ENCODE peak calls at places on chromosomes 2 and 18, in seven cellular contexts. One of them, this sample, is unnamed.

GRCh38 chr2:30106543-30106942 is 40.3 kb upstream of the YPEL5 start:
- ATAC-seq in IMR-90: no peak
- ATAC-seq in heart left ventricle: peak
- ATAC-seq in A549: no peak
- ATAC-seq in K562: no peak
- ATAC-seq in HepG2: no peak
- ATAC-seq in upper lobe of left lung: no peak
- ATAC-seq in this sample: no peak

GRCh38 chr2:164826293-164827243 is 15.1 kb downstream of the COBLL1 start:
- ATAC-seq in A549: peak
- ATAC-seq in HepG2: peak
- ATAC-seq in heart left ventricle: peak
- ATAC-seq in K562: no peak
- ATAC-seq in IMR-90: no peak
- ATAC-seq in upper lobe of left lung: peak
- ATAC-seq in this sample: peak

GRCh38 chr2:190947711-190948251 is 66.2 kb downstream of the STAT1 start:
- ATAC-seq in HepG2: peak
- ATAC-seq in K562: peak
- ATAC-seq in heart left ventricle: peak
- ATAC-seq in A549: peak
- ATAC-seq in upper lobe of left lung: peak
- ATAC-seq in IMR-90: peak
- ATAC-seq in this sample: peak

GRCh38 chr18:47574966-47575365 is 323.5 kb upstream of the SKOR2 start:
- ATAC-seq in upper lobe of left lung: no peak
- ATAC-seq in K562: no peak
- ATAC-seq in HepG2: peak
- ATAC-seq in A549: no peak
- ATAC-seq in heart left ventricle: no peak
- ATAC-seq in IMR-90: no peak
- ATAC-seq in this sample: no peak

GRCh38 chr18:25896178-25896780 is 194.1 kb downstream of the SS18 start:
- ATAC-seq in upper lobe of left lung: no peak
- ATAC-seq in heart left ventricle: no peak
- ATAC-seq in HepG2: peak
- ATAC-seq in A549: peak
- ATAC-seq in IMR-90: peak
- ATAC-seq in K562: peak
- ATAC-seq in this sample: no peak

GRCh38 chr2:191109888-191110287 is 40.9 kb downstream of the STAT4 start:
- ATAC-seq in upper lobe of left lung: no peak
- ATAC-seq in IMR-90: no peak
- ATAC-seq in K562: no peak
- ATAC-seq in heart left ventricle: no peak
- ATAC-seq in HepG2: no peak
- ATAC-seq in A549: no peak
- ATAC-seq in this sample: no peak

GRCh38 chr18:9092665-9093064 is 9.8 kb upstream of the NDUFV2 start:
- ATAC-seq in IMR-90: no peak
- ATAC-seq in HepG2: peak
- ATAC-seq in A549: peak
- ATAC-seq in heart left ventricle: no peak
- ATAC-seq in upper lobe of left lung: no peak
- ATAC-seq in K562: no peak
- ATAC-seq in this sample: no peak

GRCh38 chr18:13641551-13642439 is 84.6 kb downstream of the FAM210A start:
- ATAC-seq in HepG2: no peak
- ATAC-seq in K562: peak
- ATAC-seq in upper lobe of left lung: peak
- ATAC-seq in heart left ventricle: peak
- ATAC-seq in A549: no peak
- ATAC-seq in IMR-90: peak
- ATAC-seq in this sample: peak

GRCh38 chr18:29749699-29750098 is 1292.8 kb downstream of the DSC3 start:
- ATAC-seq in K562: no peak
- ATAC-seq in HepG2: no peak
- ATAC-seq in heart left ventricle: no peak
- ATAC-seq in IMR-90: peak
- ATAC-seq in A549: no peak
- ATAC-seq in upper lobe of left lung: no peak
- ATAC-seq in this sample: no peak

GRCh38 chr18:12766986-12767433 is 64.2 kb downstream of the PSMG2 start:
- ATAC-seq in heart left ventricle: no peak
- ATAC-seq in upper lobe of left lung: no peak
- ATAC-seq in HepG2: peak
- ATAC-seq in IMR-90: no peak
- ATAC-seq in K562: peak
- ATAC-seq in A549: peak
- ATAC-seq in this sample: no peak

GRCh38 chr2:150293771-150294170 is 193.7 kb downstream of the RND3 start:
- ATAC-seq in A549: no peak
- ATAC-seq in K562: no peak
- ATAC-seq in heart left ventricle: no peak
- ATAC-seq in HepG2: no peak
- ATAC-seq in IMR-90: no peak
- ATAC-seq in upper lobe of left lung: no peak
- ATAC-seq in this sample: no peak

GRCh38 chr2:126761981-126762878 is 106.3 kb downstream of the GYPC start:
- ATAC-seq in K562: no peak
- ATAC-seq in A549: no peak
- ATAC-seq in heart left ventricle: no peak
- ATAC-seq in IMR-90: no peak
- ATAC-seq in HepG2: no peak
- ATAC-seq in upper lobe of left lung: no peak
- ATAC-seq in this sample: no peak

GRCh38 chr2:144607899-144608477 is 88.1 kb upstream of the ZEB2 start:
- ATAC-seq in HepG2: no peak
- ATAC-seq in upper lobe of left lung: no peak
- ATAC-seq in K562: peak
- ATAC-seq in IMR-90: peak
- ATAC-seq in heart left ventricle: peak
- ATAC-seq in A549: no peak
- ATAC-seq in this sample: peak

GRCh38 chr2:88054300-88055048 is 1.1 kb downstream of the KRCC1 start:
- ATAC-seq in heart left ventricle: no peak
- ATAC-seq in A549: peak
- ATAC-seq in HepG2: no peak
- ATAC-seq in K562: peak
- ATAC-seq in upper lobe of left lung: no peak
- ATAC-seq in IMR-90: no peak
- ATAC-seq in this sample: no peak

GRCh38 chr2:7594211-7594610 is 677.0 kb downstream of the RNF144A start:
- ATAC-seq in HepG2: peak
- ATAC-seq in IMR-90: no peak
- ATAC-seq in K562: no peak
- ATAC-seq in A549: no peak
- ATAC-seq in upper lobe of left lung: no peak
- ATAC-seq in heart left ventricle: no peak
- ATAC-seq in this sample: no peak

GRCh38 chr2:96138146-96139145 is at the start of gene ASTL:
- ATAC-seq in IMR-90: peak
- ATAC-seq in upper lobe of left lung: peak
- ATAC-seq in heart left ventricle: peak
- ATAC-seq in HepG2: peak
- ATAC-seq in K562: peak
- ATAC-seq in A549: peak
- ATAC-seq in this sample: no peak

GRCh38 chr18:42011053-42011452 is 56.0 kb downstream of the PIK3C3 start:
- ATAC-seq in A549: no peak
- ATAC-seq in IMR-90: no peak
- ATAC-seq in K562: no peak
- ATAC-seq in HepG2: no peak
- ATAC-seq in upper lobe of left lung: no peak
- ATAC-seq in heart left ventricle: no peak
- ATAC-seq in this sample: no peak

GRCh38 chr2:240892361-240892760 is 3.6 kb downstream of the MAB21L4 start:
- ATAC-seq in upper lobe of left lung: no peak
- ATAC-seq in heart left ventricle: no peak
- ATAC-seq in A549: no peak
- ATAC-seq in K562: no peak
- ATAC-seq in IMR-90: no peak
- ATAC-seq in HepG2: no peak
- ATAC-seq in this sample: no peak

GRCh38 chr2:176742271-176742670 is 470.3 kb upstream of the HNRNPA3 start:
- ATAC-seq in heart left ventricle: no peak
- ATAC-seq in K562: no peak
- ATAC-seq in IMR-90: no peak
- ATAC-seq in HepG2: no peak
- ATAC-seq in upper lobe of left lung: no peak
- ATAC-seq in A549: no peak
- ATAC-seq in this sample: no peak

GRCh38 chr2:46320141-46320567 is 22.9 kb downstream of the EPAS1 start:
- ATAC-seq in HepG2: no peak
- ATAC-seq in upper lobe of left lung: no peak
- ATAC-seq in heart left ventricle: no peak
- ATAC-seq in IMR-90: no peak
- ATAC-seq in A549: no peak
- ATAC-seq in K562: no peak
- ATAC-seq in this sample: no peak
- TF ChIP-seq POLR2A in HepG2: no peak
- TF ChIP-seq POLR2A in upper lobe of left lung: no peak
- TF ChIP-seq POLR2A in heart left ventricle: no peak
- TF ChIP-seq POLR2A in IMR-90: no peak
- TF ChIP-seq POLR2A in A549: no peak
- TF ChIP-seq POLR2A in K562: no peak
- TF ChIP-seq POLR2A in this sample: no peak

GRCh38 chr2:2898744-2899143 is 478.9 kb downstream of the EIPR1 start:
- ATAC-seq in heart left ventricle: no peak
- ATAC-seq in K562: no peak
- ATAC-seq in IMR-90: no peak
- ATAC-seq in HepG2: no peak
- ATAC-seq in upper lobe of left lung: no peak
- ATAC-seq in A549: no peak
- ATAC-seq in this sample: no peak
- H3K4me3 ChIP-seq in heart left ventricle: no peak
- H3K4me3 ChIP-seq in K562: no peak
- H3K4me3 ChIP-seq in IMR-90: no peak
- H3K4me3 ChIP-seq in HepG2: no peak
- H3K4me3 ChIP-seq in upper lobe of left lung: no peak
- H3K4me3 ChIP-seq in A549: no peak
- H3K4me3 ChIP-seq in this sample: no peak

DNA sequence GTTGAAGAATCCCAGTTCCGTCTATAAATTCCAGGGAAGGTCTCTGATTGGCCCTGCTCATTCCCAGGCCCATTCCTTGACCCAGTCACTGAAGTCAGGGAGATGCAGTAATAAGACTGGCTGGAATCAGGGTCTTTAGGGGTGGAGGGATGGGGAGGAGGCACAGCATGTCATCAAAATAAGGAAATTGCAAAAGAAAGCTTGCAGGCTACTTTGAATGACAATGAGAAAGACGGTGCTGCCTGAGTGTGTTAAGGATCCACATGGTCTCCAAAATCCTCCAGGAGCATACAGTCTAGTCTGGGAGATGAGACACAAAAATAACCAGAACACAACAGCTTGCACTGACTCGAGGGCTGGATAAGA is 2.0 kb upstream of the DES start:
- ATAC-seq in A549: peak
- ATAC-seq in upper lobe of left lung: no peak
- ATAC-seq in HepG2: no peak
- ATAC-seq in K562: no peak
- ATAC-seq in IMR-90: no peak
- ATAC-seq in heart left ventricle: no peak
- ATAC-seq in this sample: no peak
- TF ChIP-seq POLR2A in A549: no peak
- TF ChIP-seq POLR2A in upper lobe of left lung: no peak
- TF ChIP-seq POLR2A in HepG2: no peak
- TF ChIP-seq POLR2A in K562: no peak
- TF ChIP-seq POLR2A in IMR-90: no peak
- TF ChIP-seq POLR2A in heart left ventricle: no peak
- TF ChIP-seq POLR2A in this sample: no peak

DNA sequence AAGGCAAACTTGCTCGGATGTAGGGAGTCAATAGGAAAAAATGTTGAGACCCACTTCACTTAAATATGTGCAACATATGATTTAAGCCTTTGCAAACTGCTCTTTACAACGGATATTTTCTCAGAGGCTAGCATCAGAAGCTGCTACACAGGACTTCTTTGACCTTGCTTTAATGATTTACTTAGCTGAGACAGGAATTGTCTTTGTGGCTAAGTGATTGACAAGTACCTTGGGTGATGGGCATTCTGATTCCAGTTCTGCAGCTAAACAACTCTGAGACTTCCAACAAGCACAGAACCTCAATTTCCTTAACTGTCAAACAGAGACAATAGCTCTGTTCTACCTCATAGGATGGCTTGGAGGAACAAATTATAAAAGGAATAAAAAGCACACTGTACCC is 150.2 kb downstream of the NCKAP5 start:
- ATAC-seq in K562: no peak
- ATAC-seq in HepG2: no peak
- ATAC-seq in heart left ventricle: no peak
- ATAC-seq in upper lobe of left lung: no peak
- ATAC-seq in IMR-90: no peak
- ATAC-seq in A549: no peak
- ATAC-seq in this sample: no peak
- H3K4me3 ChIP-seq in K562: no peak
- H3K4me3 ChIP-seq in HepG2: no peak
- H3K4me3 ChIP-seq in heart left ventricle: no peak
- H3K4me3 ChIP-seq in upper lobe of left lung: peak
- H3K4me3 ChIP-seq in IMR-90: no peak
- H3K4me3 ChIP-seq in A549: no peak
- H3K4me3 ChIP-seq in this sample: no peak

DNA sequence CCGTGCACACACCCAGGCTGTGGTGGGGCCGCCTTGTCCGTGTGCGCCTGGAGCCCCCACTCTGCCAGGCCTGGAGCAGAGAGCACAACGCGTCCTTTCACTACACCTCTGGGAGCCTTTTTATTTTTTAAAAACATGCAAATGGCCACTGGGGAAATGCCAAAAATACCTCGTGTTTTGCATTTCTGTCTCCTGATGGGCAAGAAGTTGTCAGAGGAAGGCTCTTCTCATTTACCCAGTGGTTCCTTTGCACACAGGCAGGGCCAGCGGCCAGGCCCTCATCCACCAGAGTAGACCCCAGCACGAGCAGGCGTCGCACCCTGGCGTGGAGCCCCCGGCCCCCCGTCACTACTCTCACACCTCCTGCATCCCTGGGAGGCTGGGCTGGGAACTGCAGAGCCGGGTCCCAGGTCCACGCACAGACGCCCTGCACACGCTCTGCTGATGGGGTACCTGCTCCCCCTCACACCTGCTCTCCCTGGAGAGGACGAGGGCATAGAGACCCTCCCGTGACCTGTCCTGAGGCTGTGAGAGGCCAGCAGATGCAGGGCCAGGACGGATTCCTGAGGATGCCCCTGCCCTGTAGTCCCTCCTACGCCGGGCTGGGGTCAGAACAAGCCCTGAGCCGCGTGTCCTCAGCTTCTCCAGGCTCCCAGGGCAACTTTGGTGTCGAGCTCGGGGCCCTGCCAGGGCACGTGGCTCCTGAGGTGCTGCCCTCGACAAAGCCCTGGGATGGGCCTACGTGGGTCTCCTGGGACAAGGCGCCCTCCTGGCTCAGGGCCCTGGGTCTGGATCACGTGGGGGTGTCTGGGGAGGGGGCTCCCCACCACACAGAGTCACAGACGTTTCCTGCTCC is 64.9 kb downstream of the NFATC1 start:
- ATAC-seq in upper lobe of left lung: no peak
- ATAC-seq in A549: no peak
- ATAC-seq in IMR-90: no peak
- ATAC-seq in K562: no peak
- ATAC-seq in HepG2: no peak
- ATAC-seq in heart left ventricle: no peak
- ATAC-seq in this sample: no peak
- TF ChIP-seq POLR2A in upper lobe of left lung: no peak
- TF ChIP-seq POLR2A in A549: no peak
- TF ChIP-seq POLR2A in IMR-90: no peak
- TF ChIP-seq POLR2A in K562: no peak
- TF ChIP-seq POLR2A in HepG2: no peak
- TF ChIP-seq POLR2A in heart left ventricle: no peak
- TF ChIP-seq POLR2A in this sample: no peak

GRCh38 chr2:6072757-6073156 is 380.6 kb downstream of the SOX11 start:
- ATAC-seq in heart left ventricle: no peak
- ATAC-seq in upper lobe of left lung: no peak
- ATAC-seq in HepG2: no peak
- ATAC-seq in K562: no peak
- ATAC-seq in A549: no peak
- ATAC-seq in IMR-90: no peak
- ATAC-seq in this sample: no peak
- H3K4me3 ChIP-seq in heart left ventricle: no peak
- H3K4me3 ChIP-seq in upper lobe of left lung: no peak
- H3K4me3 ChIP-seq in HepG2: no peak
- H3K4me3 ChIP-seq in K562: no peak
- H3K4me3 ChIP-seq in A549: no peak
- H3K4me3 ChIP-seq in IMR-90: no peak
- H3K4me3 ChIP-seq in this sample: no peak

This sample was measured in gastroesophageal sphincter.